ENCODE peak calls at places on chromosomes 4 and X, in eight cellular contexts. U is left ventricle myocardium inferior, X is astrocyte of the spinal cord, P is fibroblast of pulmonary artery, Z is bronchial epithelial cell, L is GM06990, N is fibroblast of lung, V is mammary epithelial cell. H is an unnamed sample.

GRCh38 chrX:145630806-145631435 is 186.7 kb upstream of the SLITRK2 start:
- DNase-seq in U (no peak), X (no peak), P (no peak), Z (no peak), L (no peak), N (no peak), V (no peak), H (no peak)

GRCh38 chr4:70759126-70759525 is 37.4 kb downstream of the RUFY3 start:
- DNase-seq in U (no peak), X (no peak), P (no peak), Z (no peak), L (no peak), N (no peak), V (peak), H (no peak)

GRCh38 chr4:20687894-20688293 is 12.4 kb upstream of the PACRGL start:
- DNase-seq in U (no peak), X (peak), P (peak), Z (peak), L (no peak), N (peak), V (peak), H (no peak)

GRCh38 chr4:113837397-113837796 is 75.9 kb upstream of the CAMK2D start:
- DNase-seq in U (no peak), X (peak), P (peak), Z (peak), L (peak), N (peak), V (peak), H (no peak)

GRCh38 chrX:74270393-74270792 is 33.6 kb upstream of the ZCCHC13 start:
- DNase-seq in U (no peak), X (no peak), P (no peak), Z (no peak), L (no peak), N (no peak), V (no peak), H (no peak)

GRCh38 chr4:78864405-78865024 is 74.7 kb downstream of the PAQR3 start:
- DNase-seq in U (no peak), X (peak), P (peak), Z (peak), L (peak), N (peak), V (peak), H (no peak)

GRCh38 chr4:4432341-4433125 is 45.6 kb downstream of the NSG1 start:
- DNase-seq in U (no peak), X (no peak), P (no peak), Z (no peak), L (no peak), N (no peak), V (no peak), H (no peak)

GRCh38 chr4:156884183-156884582 is 87.4 kb downstream of the PDGFC start:
- DNase-seq in U (no peak), X (no peak), P (no peak), Z (peak), L (no peak), N (no peak), V (peak), H (no peak)

GRCh38 chr4:74044676-74045075 is 6.2 kb upstream of the CXCL3 start:
- DNase-seq in U (no peak), X (peak), P (no peak), Z (peak), L (no peak), N (peak), V (peak), H (no peak)

GRCh38 chr4:39062094-39062493 is at the start of gene KLHL5:
- DNase-seq in U (no peak), X (peak), P (no peak), Z (no peak), L (no peak), N (peak), V (no peak), H (no peak)

GRCh38 chr4:81722229-81722900 is 250.7 kb upstream of the RASGEF1B start:
- DNase-seq in U (no peak), X (no peak), P (no peak), Z (no peak), L (no peak), N (no peak), V (no peak), H (no peak)

GRCh38 chr4:25370242-25370641 is 6.8 kb upstream of the ANAPC4 start:
- DNase-seq in U (no peak), X (no peak), P (no peak), Z (no peak), L (no peak), N (no peak), V (no peak), H (no peak)

GRCh38 chr4:124862261-124862660 is 149.7 kb upstream of the ANKRD50 start:
- DNase-seq in U (no peak), X (no peak), P (no peak), Z (no peak), L (no peak), N (no peak), V (no peak), H (no peak)

GRCh38 chr4:81688085-81688484 is 216.4 kb upstream of the RASGEF1B start:
- DNase-seq in U (no peak), X (no peak), P (peak), Z (peak), L (no peak), N (no peak), V (peak), H (no peak)

GRCh38 chr4:85257817-85258216 is 217.1 kb upstream of the ARHGAP24 start:
- DNase-seq in U (no peak), X (no peak), P (no peak), Z (no peak), L (no peak), N (no peak), V (no peak), H (no peak)

GRCh38 chrX:124346064-124346876 is at the start of gene SH2D1A:
- DNase-seq in U (no peak), X (no peak), P (no peak), Z (no peak), L (no peak), N (no peak), V (no peak), H (no peak)

GRCh38 chr4:101349346-101350064 is 2.2 kb upstream of the PPP3CA start:
- DNase-seq in U (peak), X (no peak), P (peak), Z (peak), L (no peak), N (peak), V (peak), H (peak)

GRCh38 chrX:43939187-43939926 is 33.8 kb downstream of the NDP start:
- DNase-seq in U (no peak), X (peak), P (peak), Z (peak), L (no peak), N (peak), V (no peak), H (no peak)

GRCh38 chrX:93874554-93874953 is 200.5 kb downstream of the FAM133A start:
- DNase-seq in U (no peak), X (no peak), P (peak), Z (peak), L (no peak), N (no peak), V (peak), H (no peak)

GRCh38 chrX:51487960-51488267 is 8.5 kb downstream of the NUDT11 start:
- DNase-seq in U (no peak), X (peak), P (no peak), Z (no peak), L (no peak), N (no peak), V (no peak), H (no peak)

GRCh38 chr4:15065516-15065915 is 63.2 kb downstream of the CPEB2 start:
- DNase-seq in U (no peak), X (no peak), P (no peak), Z (peak), L (no peak), N (no peak), V (peak), H (no peak)

GRCh38 chr4:152983774-152984411 is 47.8 kb downstream of the FHDC1 start:
- DNase-seq in U (no peak), X (peak), P (peak), Z (peak), L (no peak), N (peak), V (peak), H (no peak)

GRCh38 chrX:137565921-137566745 is at the start of gene ZIC3:
- DNase-seq in U (peak), X (peak), P (peak), Z (peak), L (no peak), N (peak), V (no peak), H (peak)

GRCh38 chr4:20684852-20685763 is 15.2 kb upstream of the PACRGL start:
- DNase-seq in U (no peak), X (peak), P (peak), Z (peak), L (no peak), N (no peak), V (no peak), H (no peak)

GRCh38 chrX:133984857-133985163 is 584 bp downstream of the GPC3 start:
- DNase-seq in U (no peak), X (no peak), P (no peak), Z (no peak), L (no peak), N (no peak), V (no peak), H (no peak)

GRCh38 chrX:133987188-133987587 is 1.8 kb upstream of the GPC3 start:
- DNase-seq in U (no peak), X (no peak), P (no peak), Z (no peak), L (no peak), N (no peak), V (no peak), H (no peak)

GRCh38 chrX:133985164-133986007 is at the start of gene GPC3:
- DNase-seq in U (peak), X (peak), P (peak), Z (no peak), L (no peak), N (peak), V (peak), H (peak)

GRCh38 chrX:133988010-133988409 is 2.6 kb upstream of the GPC3 start:
- DNase-seq in U (no peak), X (no peak), P (no peak), Z (no peak), L (no peak), N (no peak), V (no peak), H (no peak)

GRCh38 chrX:133986008-133986683 is 752 bp upstream of the GPC3 start:
- DNase-seq in U (no peak), X (no peak), P (no peak), Z (no peak), L (no peak), N (no peak), V (no peak), H (no peak)
- H3K4me3 ChIP-seq in U (peak), X (no peak), P (peak), Z (peak), L (no peak), N (peak), V (no peak), H (peak)

GRCh38 chr4:10841697-10842096 is 157.1 kb upstream of the CLNK start:
- DNase-seq in U (no peak), X (no peak), P (no peak), Z (peak), L (no peak), N (no peak), V (no peak), H (no peak)
- H3K4me3 ChIP-seq in U (no peak), X (no peak), P (no peak), Z (no peak), L (no peak), N (no peak), V (no peak), H (no peak)

GRCh38 chr4:3292571-3293409 is at the start of gene RGS12:
- DNase-seq in U (peak), X (peak), P (peak), Z (peak), L (peak), N (peak), V (peak), H (peak)

GRCh38 chr4:3291969-3292570 is 751 bp upstream of the RGS12 start:
- DNase-seq in U (peak), X (peak), P (peak), Z (peak), L (no peak), N (no peak), V (peak), H (peak)

GRCh38 chr4:3291411-3291968 is 1.3 kb upstream of the RGS12 start:
- DNase-seq in U (no peak), X (no peak), P (no peak), Z (peak), L (no peak), N (no peak), V (peak), H (peak)

GRCh38 chr4:3290476-3290875 is 2.3 kb upstream of the RGS12 start:
- DNase-seq in U (no peak), X (no peak), P (no peak), Z (no peak), L (no peak), N (no peak), V (no peak), H (no peak)

DNA sequence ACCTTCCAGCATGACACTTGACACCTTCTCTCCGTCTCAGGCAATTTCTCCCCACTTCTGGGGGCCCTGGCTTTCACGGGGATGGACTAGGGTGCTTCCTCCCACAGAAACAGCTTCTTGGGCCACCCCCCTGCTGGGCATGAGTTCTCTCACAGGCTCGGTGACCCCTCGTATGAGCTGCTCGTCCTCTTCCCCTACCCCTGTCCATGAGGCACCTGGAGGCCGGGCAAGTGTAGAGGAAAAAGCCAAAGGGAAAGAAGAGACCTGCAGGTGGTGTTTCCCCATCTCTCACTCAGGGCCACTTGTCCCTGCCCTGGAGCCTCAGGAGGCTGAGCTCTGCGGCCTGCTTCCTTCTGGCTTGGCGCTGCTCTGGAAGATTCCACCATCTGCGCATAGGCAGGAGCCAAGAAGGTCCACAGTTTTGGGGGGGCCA is 1.9 kb upstream of the RGS12 start:
- DNase-seq in U (no peak), X (no peak), P (no peak), Z (no peak), L (no peak), N (no peak), V (no peak), H (no peak)
- H3K4me3 ChIP-seq in U (peak), X (no peak), P (no peak), Z (no peak), L (no peak), N (no peak), V (no peak), H (peak)

GRCh38 chrX:97372006-97372766 is 488.5 kb downstream of the RPA4 start:
- DNase-seq in U (no peak), X (no peak), P (no peak), Z (no peak), L (no peak), N (no peak), V (no peak), H (no peak)

GRCh38 chrX:97363843-97364242 is 480.1 kb downstream of the RPA4 start:
- DNase-seq in U (no peak), X (no peak), P (no peak), Z (no peak), L (no peak), N (no peak), V (no peak), H (no peak)

GRCh38 chrX:97366246-97366645 is 482.5 kb downstream of the RPA4 start:
- DNase-seq in U (no peak), X (no peak), P (peak), Z (peak), L (no peak), N (no peak), V (no peak), H (no peak)

DNA sequence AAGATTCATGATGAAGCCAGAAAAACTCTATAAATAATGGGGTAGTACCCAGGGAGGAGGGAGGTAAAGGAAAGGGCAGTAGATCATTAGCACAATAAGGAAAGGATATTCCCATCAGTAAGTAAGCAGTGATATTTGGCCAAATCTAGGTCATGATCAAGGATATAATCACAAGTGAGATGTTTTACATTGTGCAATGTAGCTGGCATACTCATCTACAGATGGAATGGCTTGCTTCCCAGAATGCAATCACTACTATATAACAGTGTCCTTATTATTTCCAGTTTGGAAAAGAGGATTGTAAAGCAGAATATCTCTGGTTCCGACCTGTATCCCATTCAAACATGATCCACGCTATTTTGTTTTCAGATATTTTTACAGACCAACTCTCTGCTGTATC is 483.4 kb downstream of the RPA4 start:
- DNase-seq in U (no peak), X (peak), P (peak), Z (peak), L (no peak), N (peak), V (no peak), H (no peak)
- H3K4me3 ChIP-seq in U (no peak), X (no peak), P (no peak), Z (no peak), L (no peak), N (no peak), V (no peak), H (no peak)

DNA sequence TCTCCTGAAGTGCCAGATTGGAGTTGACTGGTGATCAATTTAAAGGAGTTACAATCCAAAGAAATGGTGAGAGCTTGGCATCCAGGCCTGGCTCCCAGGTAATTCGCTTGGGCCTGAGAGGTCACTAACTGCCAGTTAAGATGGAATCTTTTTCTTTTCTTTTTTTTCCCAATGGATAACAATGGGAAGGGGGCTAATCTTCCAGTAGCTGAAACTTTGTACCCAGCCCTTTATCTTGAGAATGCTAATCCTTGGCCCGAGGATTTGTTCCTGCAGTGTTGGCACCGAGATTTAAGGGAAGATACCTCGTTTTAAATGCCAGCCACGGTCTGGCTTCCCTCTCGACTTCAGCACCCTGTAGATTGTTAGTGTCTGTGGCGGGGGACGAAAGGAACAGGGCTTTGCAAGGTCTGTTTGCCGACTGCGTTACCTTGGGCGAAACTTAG is 13.4 kb upstream of the PITX2 start:
- DNase-seq in U (no peak), X (no peak), P (no peak), Z (no peak), L (no peak), N (no peak), V (no peak), H (no peak)
- H3K4me3 ChIP-seq in U (peak), X (no peak), P (no peak), Z (no peak), L (no peak), N (peak), V (no peak), H (peak)

GRCh38 chrX:85922821-85923220 is 124.5 kb downstream of the CHM start:
- DNase-seq in U (no peak), X (peak), P (peak), Z (peak), L (no peak), N (peak), V (peak), H (no peak)
- H3K4me3 ChIP-seq in U (no peak), X (no peak), P (no peak), Z (no peak), L (no peak), N (no peak), V (no peak), H (no peak)

DNA sequence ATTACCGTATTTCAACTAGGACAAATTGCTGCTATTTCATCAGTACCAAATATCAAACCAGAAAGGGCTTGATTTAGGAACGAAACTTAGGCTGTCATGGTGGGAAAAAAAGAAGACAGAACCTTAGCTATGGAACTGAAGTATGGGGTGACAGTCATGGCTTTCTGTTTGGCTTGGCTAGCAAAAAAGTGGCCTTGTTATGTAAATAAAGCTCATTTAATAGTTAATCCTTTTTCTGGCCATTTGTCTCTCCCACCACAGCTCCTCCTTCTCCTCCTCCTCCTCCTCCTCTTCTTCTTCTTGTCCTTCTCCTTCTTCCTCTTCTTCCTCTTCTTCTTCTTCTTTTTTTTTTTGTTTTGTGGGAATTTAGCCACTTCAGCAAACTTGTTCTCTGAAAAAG is 434.7 kb upstream of the NDST4 start:
- DNase-seq in U (no peak), X (no peak), P (no peak), Z (no peak), L (no peak), N (no peak), V (no peak), H (no peak)
- H3K4me3 ChIP-seq in U (no peak), X (no peak), P (no peak), Z (no peak), L (no peak), N (no peak), V (no peak), H (no peak)